ENCODE peak calls at places on chromosome 19, in four cellular contexts. Z, A, Q and P are unnamed samples.

GRCh38 chr19:30742981-30743380 is 370.8 kb downstream of the ZNF536 start:
- DNase-seq in A (no peak), Q (no peak), Z (no peak), P (no peak)

GRCh38 chr19:30135358-30135757 is 193.3 kb downstream of the URI1 start:
- DNase-seq in A (no peak), Q (no peak), Z (no peak), P (no peak)

GRCh38 chr19:43760941-43761340 is 6.2 kb upstream of the SMG9 start:
- DNase-seq in A (peak; percentile 37), Q (no peak), Z (no peak), P (peak; percentile 53)

GRCh38 chr19:12938536-12939291 is at the start of gene CALR:
- DNase-seq in Z (no peak), A (no peak), Q (peak; percentile 45), P (peak; percentile 39)

GRCh38 chr19:11191273-11191755 is 6.0 kb downstream of the KANK2 start:
- DNase-seq in A (peak; percentile 63), Q (peak; percentile 62), Z (peak; percentile 72), P (peak; percentile 59)

GRCh38 chr19:23916991-23917390 is 2.3 kb downstream of the ZNF726 start:
- DNase-seq in A (peak; percentile 10), Q (peak; percentile 2), Z (no peak), P (peak; percentile 13)

GRCh38 chr19:30047355-30047895 is 105.4 kb downstream of the URI1 start:
- DNase-seq in A (no peak), Q (no peak), Z (no peak), P (no peak)

GRCh38 chr19:10766681-10767201 is 48.9 kb downstream of the DNM2 start:
- DNase-seq in Z (no peak), A (peak; percentile 24), Q (peak; percentile 57), P (peak; percentile 38)

GRCh38 chr19:11410682-11411081 is 8.4 kb downstream of the RGL3 start:
- DNase-seq in Q (no peak), Z (no peak), A (peak; percentile 37), P (peak; percentile 39)

DNA sequence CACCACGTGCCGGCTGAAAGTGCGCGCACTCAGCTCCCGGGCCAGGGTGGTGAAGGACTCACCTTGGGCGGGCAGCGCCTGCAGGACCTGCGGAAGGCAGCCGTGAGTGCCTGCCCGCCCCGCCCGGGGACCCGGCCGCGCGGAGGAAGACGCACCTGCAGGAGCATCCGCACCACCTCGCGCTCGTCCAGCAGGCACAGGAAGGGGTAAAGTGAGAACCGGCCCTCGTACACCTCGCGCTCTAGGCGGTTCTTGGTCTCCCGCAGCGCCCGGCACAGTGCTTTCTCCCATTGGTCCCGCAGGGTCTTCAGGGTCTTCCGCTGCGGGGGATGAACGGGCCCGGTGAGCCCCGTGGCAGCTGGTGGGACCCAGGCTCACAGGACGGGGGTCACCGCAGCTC is 10.7 kb downstream of the POLRMT start:
- DNase-seq in A (no peak), Q (no peak), Z (no peak), P (no peak)
- TF ChIP-seq CTCF in A (no peak), Q (no peak), Z (no peak), P (no peak)

GRCh38 chr19:2653717-2654584 is 48.5 kb downstream of the GNG7 start:
- DNase-seq in Z (no peak), Q (no peak), A (no peak), P (no peak)

GRCh38 chr19:2654585-2654861 is 48.0 kb downstream of the GNG7 start:
- DNase-seq in Q (no peak), Z (no peak), A (no peak), P (no peak)

GRCh38 chr19:2656533-2656932 is 46.0 kb downstream of the GNG7 start:
- DNase-seq in Z (no peak), A (no peak), Q (no peak), P (no peak)

GRCh38 chr19:2650515-2650914 is 52.0 kb downstream of the GNG7 start:
- DNase-seq in Z (no peak), Q (no peak), A (no peak), P (no peak)

DNA sequence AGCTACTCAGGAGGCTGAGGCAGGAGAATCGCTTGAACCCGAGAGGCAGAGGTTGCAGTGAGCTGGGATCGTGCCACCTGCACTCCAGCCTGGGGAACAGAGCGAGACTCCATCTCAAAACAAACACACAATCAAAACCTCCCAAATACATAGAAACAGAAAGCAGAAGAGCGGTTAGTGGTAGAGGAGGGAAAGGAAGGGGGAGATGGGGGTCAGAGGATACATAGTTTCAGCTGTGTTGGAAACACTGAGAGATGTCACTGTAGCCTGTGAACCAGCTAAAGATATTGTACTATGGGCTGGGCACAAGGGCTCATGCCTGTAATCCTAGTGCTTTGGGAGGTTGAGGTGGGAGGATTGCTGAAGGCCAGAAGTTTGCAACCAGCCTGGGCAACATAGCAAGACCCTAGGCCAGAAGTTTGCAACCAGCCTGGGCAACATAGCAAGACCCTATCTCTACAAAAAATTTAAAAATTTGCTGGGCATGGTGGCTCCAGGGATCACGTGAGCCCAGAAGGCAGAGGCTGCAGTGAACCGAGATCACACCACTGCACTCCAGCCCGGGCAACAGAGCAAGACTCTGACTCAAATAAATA is 49.9 kb downstream of the GNG7 start:
- DNase-seq in Q (no peak), Z (no peak), A (no peak), P (no peak)
- H3K4me3 ChIP-seq in Q (no peak overlapping the region), Z (no peak overlapping the region), A (no peak overlapping the region), P (no peak overlapping the region)

GRCh38 chr19:8213827-8214672 is 4.9 kb downstream of the CERS4 start:
- DNase-seq in Q (no peak), Z (no peak), A (no peak), P (no peak)

GRCh38 chr19:8210660-8211101 is 1.5 kb downstream of the CERS4 start:
- DNase-seq in Q (no peak), A (no peak), Z (no peak), P (no peak)

GRCh38 chr19:8212916-8213315 is 3.7 kb downstream of the CERS4 start:
- DNase-seq in Q (no peak), Z (no peak), A (no peak), P (no peak)

GRCh38 chr19:8209965-8210659 is 942 bp downstream of the CERS4 start:
- DNase-seq in Q (no peak), Z (peak; percentile 14), A (no peak), P (peak; percentile 4)

DNA sequence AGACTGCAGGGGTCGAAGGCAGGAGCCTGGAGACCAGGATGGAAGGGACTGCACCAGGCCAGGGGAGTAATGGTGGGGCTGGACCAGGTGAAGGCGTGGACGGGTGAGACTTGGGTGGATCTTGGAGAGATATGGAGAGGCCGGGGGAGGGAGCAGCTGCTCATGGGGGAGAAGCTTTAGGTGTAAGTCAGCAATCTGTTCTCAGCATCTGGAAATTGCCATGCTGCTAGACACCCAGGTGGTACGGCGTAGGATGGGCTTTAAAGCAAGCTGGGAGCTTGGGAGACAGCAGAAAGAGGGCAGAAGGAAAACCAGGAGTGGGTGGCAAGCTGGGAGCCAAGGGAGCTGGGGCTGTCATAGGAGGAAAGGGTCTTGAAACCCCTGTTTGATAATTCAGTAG is 3.0 kb downstream of the CERS4 start:
- DNase-seq in A (no peak), Q (no peak), Z (no peak), P (no peak)
- TF ChIP-seq CTCF in A (no peak), Q (no peak), Z (no peak), P (no peak)

GRCh38 chr19:55042688-55043087 is 4.6 kb upstream of the GP6 start:
- DNase-seq in A (no peak), Z (no peak), Q (no peak), P (no peak)
- H3K4me3 ChIP-seq in A (no peak overlapping the region), Z (no peak overlapping the region), Q (no peak overlapping the region), P (no peak overlapping the region)

GRCh38 chr19:2223391-2223790 is 12.7 kb downstream of the PLEKHJ1 start:
- DNase-seq in Z (no peak), A (no peak), Q (no peak), P (no peak)
- TF ChIP-seq CTCF in Z (no peak), A (no peak), Q (no peak), P (no peak)